ENCODE peak calls at places on chromosome 9, in seven cellular contexts. One of them, this sample, is unnamed.
A peak's percentile ranks its signal among the peaks of the same experiment; 100 is the strongest.

GRCh38 chr9:99851028-99851822 is 29.5 kb downstream of the NR4A3 start:
- DNase-seq in effector memory CD4-positive, alpha-beta T cell: peak; percentile 32
- DNase-seq in BJ: no peak
- DNase-seq in K562: no peak
- DNase-seq in uterus: no peak
- DNase-seq in left ventricle myocardium inferior: no peak
- DNase-seq in NT2/D1: no peak
- DNase-seq in this sample: no peak

GRCh38 chr9:78856781-78857180 is 559.9 kb downstream of the PSAT1 start:
- DNase-seq in effector memory CD4-positive, alpha-beta T cell: no peak
- DNase-seq in BJ: no peak
- DNase-seq in K562: no peak
- DNase-seq in uterus: no peak
- DNase-seq in left ventricle myocardium inferior: no peak
- DNase-seq in NT2/D1: no peak
- DNase-seq in this sample: no peak

GRCh38 chr9:104143554-104143919 is 49.4 kb downstream of the SMC2 start:
- DNase-seq in effector memory CD4-positive, alpha-beta T cell: no peak
- DNase-seq in BJ: no peak
- DNase-seq in K562: no peak
- DNase-seq in uterus: no peak
- DNase-seq in left ventricle myocardium inferior: no peak
- DNase-seq in NT2/D1: no peak
- DNase-seq in this sample: no peak

GRCh38 chr9:76352026-76352620 is 42.1 kb downstream of the RFK start:
- DNase-seq in effector memory CD4-positive, alpha-beta T cell: no peak
- DNase-seq in BJ: no peak
- DNase-seq in K562: no peak
- DNase-seq in uterus: no peak
- DNase-seq in left ventricle myocardium inferior: no peak
- DNase-seq in NT2/D1: no peak
- DNase-seq in this sample: no peak

GRCh38 chr9:69891696-69892095 is 71.1 kb downstream of the CFAP95 start:
- DNase-seq in effector memory CD4-positive, alpha-beta T cell: no peak
- DNase-seq in BJ: no peak
- DNase-seq in K562: no peak
- DNase-seq in uterus: no peak
- DNase-seq in left ventricle myocardium inferior: no peak
- DNase-seq in NT2/D1: no peak
- DNase-seq in this sample: no peak

GRCh38 chr9:109181284-109181683 is 14.2 kb upstream of the FRRS1L start:
- DNase-seq in effector memory CD4-positive, alpha-beta T cell: no peak
- DNase-seq in BJ: no peak
- DNase-seq in K562: no peak
- DNase-seq in uterus: no peak
- DNase-seq in left ventricle myocardium inferior: no peak
- DNase-seq in NT2/D1: no peak
- DNase-seq in this sample: no peak

GRCh38 chr9:26665676-26666075 is 226.9 kb downstream of the CAAP1 start:
- DNase-seq in effector memory CD4-positive, alpha-beta T cell: no peak
- DNase-seq in BJ: no peak
- DNase-seq in K562: no peak
- DNase-seq in uterus: no peak
- DNase-seq in left ventricle myocardium inferior: no peak
- DNase-seq in NT2/D1: no peak
- DNase-seq in this sample: no peak

GRCh38 chr9:128494108-128494742 is 10.3 kb upstream of the GLE1 start:
- DNase-seq in effector memory CD4-positive, alpha-beta T cell: no peak
- DNase-seq in BJ: no peak
- DNase-seq in K562: peak; percentile 69
- DNase-seq in uterus: peak; percentile 38
- DNase-seq in left ventricle myocardium inferior: peak; percentile 62
- DNase-seq in NT2/D1: no peak
- DNase-seq in this sample: peak; percentile 37

GRCh38 chr9:105816202-105816744 is 121.9 kb downstream of the TMEM38B start:
- DNase-seq in effector memory CD4-positive, alpha-beta T cell: no peak
- DNase-seq in BJ: no peak
- DNase-seq in K562: no peak
- DNase-seq in uterus: no peak
- DNase-seq in left ventricle myocardium inferior: no peak
- DNase-seq in NT2/D1: no peak
- DNase-seq in this sample: no peak

GRCh38 chr9:21031091-21031817 is at the start of gene HACD4:
- DNase-seq in effector memory CD4-positive, alpha-beta T cell: peak; percentile 59
- DNase-seq in BJ: no peak
- DNase-seq in K562: no peak
- DNase-seq in uterus: peak; percentile 61
- DNase-seq in left ventricle myocardium inferior: peak; percentile 53
- DNase-seq in NT2/D1: no peak
- DNase-seq in this sample: peak; percentile 76

GRCh38 chr9:16659096-16659495 is 211.4 kb downstream of the BNC2 start:
- DNase-seq in effector memory CD4-positive, alpha-beta T cell: no peak
- DNase-seq in BJ: no peak
- DNase-seq in K562: no peak
- DNase-seq in uterus: no peak
- DNase-seq in left ventricle myocardium inferior: no peak
- DNase-seq in NT2/D1: no peak
- DNase-seq in this sample: no peak

GRCh38 chr9:76642701-76643209 is 121.5 kb upstream of the PCA3 start:
- DNase-seq in effector memory CD4-positive, alpha-beta T cell: no peak
- DNase-seq in BJ: no peak
- DNase-seq in K562: no peak
- DNase-seq in uterus: no peak
- DNase-seq in left ventricle myocardium inferior: no peak
- DNase-seq in NT2/D1: no peak
- DNase-seq in this sample: no peak

GRCh38 chr9:68497629-68498028 is 43.1 kb downstream of the TMEM252 start:
- DNase-seq in effector memory CD4-positive, alpha-beta T cell: no peak
- DNase-seq in BJ: no peak
- DNase-seq in K562: no peak
- DNase-seq in uterus: no peak
- DNase-seq in left ventricle myocardium inferior: no peak
- DNase-seq in NT2/D1: no peak
- DNase-seq in this sample: no peak

GRCh38 chr9:114098660-114099522 is at the start of gene KIF12:
- DNase-seq in effector memory CD4-positive, alpha-beta T cell: no peak
- DNase-seq in BJ: no peak
- DNase-seq in K562: peak; percentile 74
- DNase-seq in uterus: peak; percentile 43
- DNase-seq in left ventricle myocardium inferior: no peak
- DNase-seq in NT2/D1: peak; percentile 63
- DNase-seq in this sample: no peak

GRCh38 chr9:32468740-32469139 is 57.3 kb downstream of the RIGI start:
- DNase-seq in effector memory CD4-positive, alpha-beta T cell: no peak
- DNase-seq in BJ: no peak
- DNase-seq in K562: no peak
- DNase-seq in uterus: no peak
- DNase-seq in left ventricle myocardium inferior: no peak
- DNase-seq in NT2/D1: no peak
- DNase-seq in this sample: no peak

GRCh38 chr9:105132006-105132405 is 112.4 kb upstream of the SLC44A1 start:
- DNase-seq in effector memory CD4-positive, alpha-beta T cell: no peak
- DNase-seq in BJ: no peak
- DNase-seq in K562: no peak
- DNase-seq in uterus: no peak
- DNase-seq in left ventricle myocardium inferior: no peak
- DNase-seq in NT2/D1: no peak
- DNase-seq in this sample: no peak

GRCh38 chr9:92369075-92369474 is 35.3 kb downstream of the OGN start:
- DNase-seq in effector memory CD4-positive, alpha-beta T cell: no peak
- DNase-seq in BJ: no peak
- DNase-seq in K562: no peak
- DNase-seq in uterus: no peak
- DNase-seq in left ventricle myocardium inferior: no peak
- DNase-seq in NT2/D1: no peak
- DNase-seq in this sample: no peak

GRCh38 chr9:129058965-129059795 is 21.7 kb upstream of the DOLPP1 start:
- DNase-seq in effector memory CD4-positive, alpha-beta T cell: no peak
- DNase-seq in BJ: no peak
- DNase-seq in K562: no peak
- DNase-seq in uterus: no peak
- DNase-seq in left ventricle myocardium inferior: no peak
- DNase-seq in NT2/D1: no peak
- DNase-seq in this sample: no peak

GRCh38 chr9:105299190-105299854 is 54.9 kb downstream of the SLC44A1 start:
- DNase-seq in effector memory CD4-positive, alpha-beta T cell: no peak
- DNase-seq in BJ: peak; percentile 60
- DNase-seq in K562: peak; percentile 51
- DNase-seq in uterus: no peak
- DNase-seq in left ventricle myocardium inferior: no peak
- DNase-seq in NT2/D1: no peak
- DNase-seq in this sample: no peak

GRCh38 chr9:72038408-72038807 is 22.0 kb downstream of the C9orf57 start:
- DNase-seq in effector memory CD4-positive, alpha-beta T cell: no peak
- DNase-seq in BJ: no peak
- DNase-seq in K562: no peak
- DNase-seq in uterus: no peak
- DNase-seq in left ventricle myocardium inferior: peak; percentile 44
- DNase-seq in NT2/D1: no peak
- DNase-seq in this sample: no peak

GRCh38 chr9:103898550-103898949 is 195.6 kb upstream of the SMC2 start:
- DNase-seq in effector memory CD4-positive, alpha-beta T cell: no peak
- DNase-seq in BJ: no peak
- DNase-seq in K562: no peak
- DNase-seq in uterus: no peak
- DNase-seq in left ventricle myocardium inferior: no peak
- DNase-seq in NT2/D1: no peak
- DNase-seq in this sample: no peak

GRCh38 chr9:95055851-95056551 is 261.5 kb downstream of the FANCC start:
- DNase-seq in effector memory CD4-positive, alpha-beta T cell: no peak
- DNase-seq in BJ: no peak
- DNase-seq in K562: no peak
- DNase-seq in uterus: no peak
- DNase-seq in left ventricle myocardium inferior: no peak
- DNase-seq in NT2/D1: no peak
- DNase-seq in this sample: no peak

GRCh38 chr9:14962193-14962899 is 52.1 kb upstream of the FREM1 start:
- DNase-seq in effector memory CD4-positive, alpha-beta T cell: no peak
- DNase-seq in BJ: no peak
- DNase-seq in K562: no peak
- DNase-seq in uterus: no peak
- DNase-seq in left ventricle myocardium inferior: no peak
- DNase-seq in NT2/D1: no peak
- DNase-seq in this sample: no peak

GRCh38 chr9:76808636-76809035 is 44.4 kb downstream of the PCA3 start:
- DNase-seq in effector memory CD4-positive, alpha-beta T cell: no peak
- DNase-seq in BJ: no peak
- DNase-seq in K562: no peak
- DNase-seq in uterus: no peak
- DNase-seq in left ventricle myocardium inferior: no peak
- DNase-seq in NT2/D1: no peak
- DNase-seq in this sample: no peak

GRCh38 chr9:96510258-96510657 is 60.3 kb downstream of the HABP4 start:
- DNase-seq in effector memory CD4-positive, alpha-beta T cell: no peak
- DNase-seq in BJ: no peak
- DNase-seq in K562: no peak
- DNase-seq in uterus: no peak
- DNase-seq in left ventricle myocardium inferior: no peak
- DNase-seq in NT2/D1: no peak
- DNase-seq in this sample: no peak

DNA sequence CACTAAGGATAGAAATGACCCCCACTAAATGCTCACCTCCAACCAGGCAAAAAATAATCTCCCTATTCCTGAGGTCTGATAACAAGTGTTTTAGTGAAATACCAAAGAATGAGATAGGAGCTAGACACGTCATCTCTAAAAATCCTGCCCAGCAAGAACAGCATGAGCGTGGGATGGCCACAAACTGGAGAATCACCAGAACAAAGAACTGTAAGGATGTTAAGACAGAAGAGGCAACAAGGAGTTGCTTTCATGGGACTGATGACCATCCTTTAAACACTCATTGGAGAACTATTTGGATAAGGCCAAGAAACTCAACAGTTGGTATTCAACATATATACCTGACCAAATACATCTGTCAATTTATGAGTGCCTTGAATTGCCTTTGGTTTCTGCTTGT is 113.7 kb downstream of the RASEF start:
- DNase-seq in effector memory CD4-positive, alpha-beta T cell: no peak
- DNase-seq in BJ: no peak
- DNase-seq in K562: no peak
- DNase-seq in uterus: no peak
- DNase-seq in left ventricle myocardium inferior: no peak
- DNase-seq in NT2/D1: no peak
- DNase-seq in this sample: no peak
- H3K27me3 ChIP-seq in effector memory CD4-positive, alpha-beta T cell: no peaks in the 10 kb centered on the region
- H3K27me3 ChIP-seq in BJ: no peaks in the 10 kb centered on the region
- H3K27me3 ChIP-seq in K562: no peaks in the 10 kb centered on the region
- H3K27me3 ChIP-seq in uterus: no peaks in the 10 kb centered on the region
- H3K27me3 ChIP-seq in left ventricle myocardium inferior: no peaks in the 10 kb centered on the region
- H3K27me3 ChIP-seq in NT2/D1: no peaks in the 10 kb centered on the region
- H3K27me3 ChIP-seq in this sample: no peaks in the 10 kb centered on the region

GRCh38 chr9:708182-708555 is 133.3 kb upstream of the DMRT1 start:
- DNase-seq in effector memory CD4-positive, alpha-beta T cell: no peak
- DNase-seq in BJ: no peak
- DNase-seq in K562: no peak
- DNase-seq in uterus: no peak
- DNase-seq in left ventricle myocardium inferior: no peak
- DNase-seq in NT2/D1: no peak
- DNase-seq in this sample: no peak
- H3K4me3 ChIP-seq in effector memory CD4-positive, alpha-beta T cell: no peak overlapping the region
- H3K4me3 ChIP-seq in BJ: peak overlapping the region; percentile 11
- H3K4me3 ChIP-seq in K562: no peak overlapping the region
- H3K4me3 ChIP-seq in uterus: peak overlapping the region; percentile 26
- H3K4me3 ChIP-seq in left ventricle myocardium inferior: peak overlapping the region; percentile 40
- H3K4me3 ChIP-seq in NT2/D1: no peak overlapping the region
- H3K4me3 ChIP-seq in this sample: peak overlapping the region; percentile 24

GRCh38 chr9:136202449-136203405 is 2.2 kb downstream of the LHX3 start:
- DNase-seq in effector memory CD4-positive, alpha-beta T cell: no peak
- DNase-seq in BJ: no peak
- DNase-seq in K562: peak; percentile 12
- DNase-seq in uterus: no peak
- DNase-seq in left ventricle myocardium inferior: no peak
- DNase-seq in NT2/D1: no peak
- DNase-seq in this sample: no peak

GRCh38 chr9:136201609-136202448 is 3.1 kb downstream of the LHX3 start:
- DNase-seq in effector memory CD4-positive, alpha-beta T cell: no peak
- DNase-seq in BJ: no peak
- DNase-seq in K562: peak; percentile 70
- DNase-seq in uterus: no peak
- DNase-seq in left ventricle myocardium inferior: no peak
- DNase-seq in NT2/D1: no peak
- DNase-seq in this sample: no peak

GRCh38 chr9:136204086-136204805 is 682 bp downstream of the LHX3 start:
- DNase-seq in effector memory CD4-positive, alpha-beta T cell: no peak
- DNase-seq in BJ: no peak
- DNase-seq in K562: no peak
- DNase-seq in uterus: no peak
- DNase-seq in left ventricle myocardium inferior: no peak
- DNase-seq in NT2/D1: no peak
- DNase-seq in this sample: no peak

GRCh38 chr9:136204838-136205706 is at the start of gene LHX3:
- DNase-seq in effector memory CD4-positive, alpha-beta T cell: no peak
- DNase-seq in BJ: no peak
- DNase-seq in K562: no peak
- DNase-seq in uterus: no peak
- DNase-seq in left ventricle myocardium inferior: no peak
- DNase-seq in NT2/D1: no peak
- DNase-seq in this sample: no peak

GRCh38 chr9:136203406-136204085 is 1.4 kb downstream of the LHX3 start:
- DNase-seq in effector memory CD4-positive, alpha-beta T cell: no peak
- DNase-seq in BJ: no peak
- DNase-seq in K562: no peak
- DNase-seq in uterus: no peak
- DNase-seq in left ventricle myocardium inferior: no peak
- DNase-seq in NT2/D1: no peak
- DNase-seq in this sample: no peak
- H3K27me3 ChIP-seq in effector memory CD4-positive, alpha-beta T cell: peaks cover 42% of the 10 kb centered on the region
- H3K27me3 ChIP-seq in BJ: peaks cover 44% of the 10 kb centered on the region
- H3K27me3 ChIP-seq in K562: peaks cover 19% of the 10 kb centered on the region
- H3K27me3 ChIP-seq in uterus: peaks cover 8% of the 10 kb centered on the region
- H3K27me3 ChIP-seq in left ventricle myocardium inferior: peaks cover 72% of the 10 kb centered on the region
- H3K27me3 ChIP-seq in NT2/D1: peaks cover 72% of the 10 kb centered on the region
- H3K27me3 ChIP-seq in this sample: peaks cover 10% of the 10 kb centered on the region

GRCh38 chr9:134192951-134193731 is 28.8 kb upstream of the RNU6ATAC start:
- DNase-seq in effector memory CD4-positive, alpha-beta T cell: no peak
- DNase-seq in BJ: no peak
- DNase-seq in K562: no peak
- DNase-seq in uterus: peak; percentile 8
- DNase-seq in left ventricle myocardium inferior: no peak
- DNase-seq in NT2/D1: no peak
- DNase-seq in this sample: peak; percentile 31
- H3K4me3 ChIP-seq in effector memory CD4-positive, alpha-beta T cell: no peak overlapping the region
- H3K4me3 ChIP-seq in BJ: no peak overlapping the region
- H3K4me3 ChIP-seq in K562: no peak overlapping the region
- H3K4me3 ChIP-seq in uterus: no peak overlapping the region
- H3K4me3 ChIP-seq in left ventricle myocardium inferior: no peak overlapping the region
- H3K4me3 ChIP-seq in NT2/D1: no peak overlapping the region
- H3K4me3 ChIP-seq in this sample: no peak overlapping the region